ENCODE peak calls at places on chromosomes 11 and 22, in ten cellular contexts. Y, R, S, F, T, J, B, X, G and E are unnamed samples.

GRCh38 chr11:78414321-78415051 is 3.1 kb downstream of the GAB2 start:
- DNase-seq in F (no peak), G (peak), X (no peak), T (peak), B (no peak), R (no peak), S (no peak), Y (no peak), J (peak), E (no peak)

GRCh38 chr11:128582496-128583366 is 4.6 kb downstream of the ETS1 start:
- DNase-seq in B (no peak), R (peak), T (peak), J (peak), G (no peak), F (no peak), S (peak), Y (peak), X (peak), E (peak)

GRCh38 chr11:32043737-32044515 is 46.9 kb upstream of the RCN1 start:
- DNase-seq in S (no peak), Y (no peak), G (no peak), B (no peak), J (no peak), R (no peak), T (no peak), F (no peak), X (no peak), E (no peak)

GRCh38 chr11:28107331-28107725 is 628 bp downstream of the KIF18A start:
- DNase-seq in T (peak), B (no peak), X (no peak), F (no peak), Y (no peak), J (no peak), S (peak), R (no peak), G (peak), E (no peak)

GRCh38 chr11:9039194-9039593 is 35.4 kb upstream of the NRIP3 start:
- DNase-seq in B (no peak), R (no peak), S (peak), F (no peak), J (peak), T (peak), Y (peak), X (peak), G (no peak), E (no peak)

GRCh38 chr22:38314140-38314991 is 2.9 kb downstream of the CSNK1E start:
- DNase-seq in G (no peak), F (no peak), B (no peak), R (no peak), S (no peak), T (peak), J (no peak), X (no peak), Y (peak), E (no peak)

GRCh38 chr11:35144103-35144741 is 5.3 kb downstream of the CD44 start:
- DNase-seq in J (peak), G (no peak), S (peak), B (peak), Y (peak), X (no peak), T (peak), F (no peak), R (peak), E (peak)

GRCh38 chr11:104668797-104669463 is 229.3 kb downstream of the CASP12 start:
- DNase-seq in J (peak), F (no peak), X (no peak), G (no peak), R (peak), T (peak), Y (peak), B (peak), S (peak), E (peak)

GRCh38 chr11:102516179-102516578 is 14.4 kb downstream of the MMP7 start:
- DNase-seq in S (no peak), B (no peak), J (no peak), Y (no peak), X (no peak), T (no peak), G (no peak), F (no peak), R (no peak), E (no peak)

GRCh38 chr11:8213390-8213789 is 44.6 kb upstream of the RIC3 start:
- DNase-seq in B (no peak), F (no peak), X (no peak), J (no peak), G (no peak), S (no peak), R (no peak), Y (no peak), T (no peak), E (peak)

GRCh38 chr11:13045734-13046133 is 36.6 kb downstream of the RASSF10 start:
- DNase-seq in J (no peak), R (no peak), S (no peak), F (no peak), T (no peak), Y (no peak), X (no peak), B (no peak), G (no peak), E (no peak)